ENCODE peak calls at places on chromosome 15, in five cellular contexts. I is endothelial cell of umbilical vein, K is H1, B is PC-3, Q is GM23248. L is an unnamed sample.

GRCh38 chr15:82621970-82622369 is 25.2 kb downstream of the CPEB1 start:
- DNase-seq in Q (no peak), I (no peak), K (no peak), B (peak; percentile 10), L (no peak)

GRCh38 chr15:37095197-37095992 is 5.0 kb downstream of the MEIS2 start:
- DNase-seq in Q (no peak), K (no peak), I (peak; percentile 58), B (no peak), L (peak; percentile 60)

GRCh38 chr15:39361497-39361896 is 219.4 kb upstream of the THBS1 start:
- DNase-seq in Q (no peak), I (peak; percentile 24), B (no peak), K (no peak), L (no peak)

GRCh38 chr15:69941931-69942471 is 155.7 kb downstream of the TLE3 start:
- DNase-seq in B (no peak), Q (no peak), I (no peak), K (no peak), L (no peak)

GRCh38 chr15:65100427-65100826 is 14.6 kb downstream of the UBAP1L start:
- DNase-seq in Q (no peak), K (no peak), I (no peak), B (no peak), L (no peak)

GRCh38 chr15:56058986-56059385 is 65.6 kb upstream of the NEDD4 start:
- DNase-seq in I (no peak), Q (no peak), K (no peak), B (no peak), L (no peak)

GRCh38 chr15:58568157-58568571 is 136.4 kb downstream of the LIPC start:
- DNase-seq in B (peak; percentile 3), K (no peak), I (peak; percentile 63), Q (no peak), L (no peak)

GRCh38 chr15:61974759-61975158 is 85.5 kb downstream of the VPS13C start:
- DNase-seq in K (no peak), I (peak; percentile 8), B (peak; percentile 48), Q (peak; percentile 12), L (no peak)

GRCh38 chr15:62850791-62851291 is 191.7 kb upstream of the TPM1 start:
- DNase-seq in Q (peak; percentile 74), B (peak; percentile 67), I (peak; percentile 37), K (peak; percentile 34), L (no peak)

GRCh38 chr15:31148622-31149505 is 47.3 kb upstream of the TRPM1 start:
- DNase-seq in Q (no peak), I (no peak), K (no peak), B (no peak), L (no peak)

GRCh38 chr15:49843725-49844124 is 222.9 kb downstream of the DTWD1 start:
- DNase-seq in I (no peak), B (peak; percentile 75), Q (peak; percentile 8), K (no peak), L (no peak)

GRCh38 chr15:66703540-66703941 is 1.5 kb downstream of the SMAD6 start:
- DNase-seq in I (no peak), B (peak; percentile 26), Q (peak; percentile 72), K (no peak), L (no peak)

GRCh38 chr15:43329222-43329959 is 982 bp downstream of the LCMT2 start:
- DNase-seq in I (peak; percentile 5), Q (peak; percentile 79), K (no peak), B (no peak), L (no peak)

GRCh38 chr15:43370310-43370974 is 401 bp downstream of the ZSCAN29 start:
- DNase-seq in Q (peak; percentile 65), K (no peak), B (no peak), I (peak; percentile 48), L (peak; percentile 80)

GRCh38 chr15:93981706-93982105 is 249.7 kb upstream of the MCTP2 start:
- DNase-seq in K (no peak), I (no peak), B (no peak), Q (no peak), L (no peak)

GRCh38 chr15:47801522-47801921 is 84.2 kb downstream of the SEMA6D start:
- DNase-seq in I (no peak), Q (no peak), B (no peak), K (no peak), L (no peak)

GRCh38 chr15:44215594-44215993 is 20.5 kb upstream of the FRMD5 start:
- DNase-seq in I (peak; percentile 61), K (no peak), B (peak; percentile 97), Q (peak; percentile 96), L (no peak)

GRCh38 chr15:100201376-100202280 is 140.1 kb downstream of the ADAMTS17 start:
- DNase-seq in I (no peak), B (no peak), Q (no peak), K (no peak), L (no peak)

GRCh38 chr15:63940956-63941620 is 105.2 kb downstream of the DAPK2 start:
- DNase-seq in K (no peak), B (no peak), Q (no peak), I (peak; percentile 26), L (no peak)

GRCh38 chr15:36897834-36898233 is 202.5 kb downstream of the MEIS2 start:
- DNase-seq in K (no peak), B (no peak), Q (no peak), I (no peak), L (no peak)

GRCh38 chr15:96325579-96326331 is 4.7 kb upstream of the NR2F2 start:
- DNase-seq in B (peak; percentile 81), K (no peak), Q (peak; percentile 49), I (peak; percentile 75), L (no peak)

GRCh38 chr15:76038512-76038911 is 21.3 kb upstream of the TMEM266 start:
- DNase-seq in B (no peak), I (no peak), Q (no peak), K (no peak), L (no peak)

DNA sequence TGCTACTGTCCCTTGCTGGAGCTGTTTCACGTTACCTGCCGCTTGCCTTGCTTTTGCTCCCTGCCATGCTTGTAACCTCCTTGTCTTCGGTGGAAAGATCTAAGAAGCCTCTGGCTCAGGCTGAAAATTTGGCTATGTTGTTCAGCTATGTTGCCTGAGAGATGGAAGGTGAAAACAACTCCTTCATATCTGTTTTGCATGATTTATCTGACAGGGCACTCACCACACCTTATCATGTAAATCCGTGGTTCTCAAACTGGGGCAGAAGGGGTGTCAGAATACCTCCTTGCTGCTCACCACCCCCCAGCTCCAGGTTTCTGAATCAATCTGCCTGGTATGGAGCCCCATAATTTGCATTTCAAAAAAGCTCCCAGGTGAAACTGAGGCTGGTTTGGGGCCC is 6.5 kb upstream of the CORO2B start:
- DNase-seq in K (no peak), Q (no peak), I (no peak), B (no peak), L (no peak)
- H3K27ac ChIP-seq in K (no peak overlapping the region), Q (no peak overlapping the region), I (no peak overlapping the region), B (no peak overlapping the region), L (no peak overlapping the region)

GRCh38 chr15:67805871-67806538 is 19.3 kb upstream of the SKOR1 start:
- DNase-seq in K (no peak), B (no peak), Q (no peak), I (no peak), L (no peak)
- H3K9ac ChIP-seq in K (no peak overlapping the region), B (no peak overlapping the region), Q (no peak overlapping the region), I (no peak overlapping the region), L (no peak overlapping the region)

GRCh38 chr15:78564743-78565096 is 600 bp upstream of the CHRNA5 start:
- DNase-seq in Q (no peak), K (no peak), I (no peak), B (no peak), L (peak; percentile 72)
- H3K4me3 ChIP-seq in Q (peak overlapping the region; percentile 70), K (peak overlapping the region; percentile 81), I (no peak overlapping the region), B (peak overlapping the region; percentile 77), L (no peak overlapping the region)

GRCh38 chr15:52113246-52113645 is 671 bp upstream of the BCL2L10 start:
- DNase-seq in K (no peak), I (no peak), Q (peak; percentile 30), B (no peak), L (no peak)
- H3K27ac ChIP-seq in K (no peak overlapping the region), I (no peak overlapping the region), Q (no peak overlapping the region), B (no peak overlapping the region), L (no peak overlapping the region)

GRCh38 chr15:74291101-74292071 is 55.3 kb downstream of the CCDC33 start:
- DNase-seq in Q (peak; percentile 84), I (peak; percentile 60), B (peak; percentile 67), K (peak; percentile 93), L (peak; percentile 92)
- H3K9ac ChIP-seq in Q (no peak overlapping the region), I (no peak overlapping the region), B (no peak overlapping the region), K (no peak overlapping the region), L (no peak overlapping the region)

DNA sequence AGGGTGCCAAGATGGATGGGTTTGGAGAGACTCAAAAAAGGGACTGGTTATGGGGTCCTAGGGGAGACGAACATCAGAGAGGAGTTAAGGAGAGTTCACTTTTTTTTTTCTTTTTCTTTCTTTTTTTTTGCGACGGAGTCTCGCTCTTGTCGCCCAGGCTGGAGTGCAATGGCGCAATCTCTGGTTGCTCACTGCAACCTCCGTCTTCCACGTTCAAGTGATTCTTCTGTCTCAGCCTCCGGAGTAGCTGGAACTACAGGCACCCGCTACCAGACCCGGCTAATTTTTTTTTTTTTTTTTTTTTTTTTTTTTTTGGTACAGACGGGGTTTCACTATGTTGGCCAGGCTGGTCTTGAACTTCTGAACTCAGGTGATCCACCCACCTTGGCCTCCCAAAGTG is 1.2 kb downstream of the SPINT1 start:
- DNase-seq in Q (no peak), K (no peak), I (no peak), B (no peak), L (no peak)
- H3K4me3 ChIP-seq in Q (peak overlapping the region; percentile 43), K (peak overlapping the region; percentile 84), I (no peak overlapping the region), B (peak overlapping the region; percentile 88), L (peak overlapping the region; percentile 67)

GRCh38 chr15:80991446-80991845 is 1.8 kb upstream of the MESD start:
- DNase-seq in K (no peak), B (peak; percentile 17), I (no peak), Q (peak; percentile 92), L (no peak)
- H3K27ac ChIP-seq in K (no peak overlapping the region), B (no peak overlapping the region), I (no peak overlapping the region), Q (peak overlapping the region; percentile 97), L (no peak overlapping the region)

GRCh38 chr15:60651734-60652141 is 172.8 kb upstream of the ICE2 start:
- DNase-seq in Q (no peak), I (no peak), B (no peak), K (no peak), L (no peak)
- H3K9ac ChIP-seq in Q (no peak overlapping the region), I (no peak overlapping the region), B (no peak overlapping the region), K (no peak overlapping the region), L (no peak overlapping the region)

L was measured in kidney.